ENCODE peak calls at places on chromosomes 5 and 9, in five cellular contexts. O is effector CD4-positive, alpha-beta T cell; Q is bronchial epithelial cell; K is natural killer cell; B is ELR. H is an unnamed sample.
A peak's percentile ranks its signal among the peaks of the same experiment; 100 is the strongest.

GRCh38 chr9:83396813-83397212 is 141.4 kb downstream of the FRMD3 start:
- DNase-seq in O (no peak), Q (no peak), K (no peak), B (no peak), H (no peak)

GRCh38 chr5:124057161-124057814 is 545.3 kb downstream of the CSNK1G3 start:
- DNase-seq in O (no peak), Q (peak; percentile 41), K (no peak), B (no peak), H (peak; percentile 59)

GRCh38 chr9:124260769-124261603 is 3.2 kb downstream of the NEK6 start:
- DNase-seq in O (no peak), Q (peak; percentile 72), K (no peak), B (peak; percentile 76), H (no peak)

GRCh38 chr9:121887553-121888437 is 205.3 kb downstream of the TTLL11 start:
- DNase-seq in O (no peak), Q (no peak), K (no peak), B (peak; percentile 81), H (no peak)

GRCh38 chr5:73631500-73631899 is 5.5 kb downstream of the ARHGEF28 start:
- DNase-seq in O (no peak), Q (no peak), K (no peak), B (no peak), H (no peak)

GRCh38 chr5:140926903-140927573 is 939 bp downstream of the PCDHAC1 start:
- DNase-seq in O (no peak), Q (peak; percentile 10), K (no peak), B (no peak), H (no peak)

GRCh38 chr9:82273121-82273520 is 284.5 kb downstream of the SPATA31D1 start:
- DNase-seq in O (no peak), Q (peak; percentile 36), K (no peak), B (peak; percentile 23), H (no peak)

GRCh38 chr5:159099049-159099760 is 511 bp downstream of the EBF1 start:
- DNase-seq in O (peak; percentile 20), Q (peak; percentile 11), K (no peak), B (peak; percentile 65), H (peak; percentile 65)

GRCh38 chr5:1318659-1319251 is 23.9 kb upstream of the TERT start:
- DNase-seq in O (no peak), Q (no peak), K (peak; percentile 13), B (no peak), H (no peak)

GRCh38 chr5:141477169-141477568 is 1.4 kb downstream of the PCDHGC3 start:
- DNase-seq in O (no peak), Q (no peak), K (no peak), B (no peak), H (no peak)

GRCh38 chr5:157505496-157505895 is 45.5 kb downstream of the NIPAL4 start:
- DNase-seq in O (no peak), Q (no peak), K (no peak), B (no peak), H (no peak)

GRCh38 chr5:92421937-92422336 is 1038.8 kb upstream of the ARRDC3 start:
- DNase-seq in O (no peak), Q (no peak), K (no peak), B (peak; percentile 31), H (no peak)

GRCh38 chr5:126020770-126021169 is 402.4 kb upstream of the GRAMD2B start:
- DNase-seq in O (no peak), Q (no peak), K (no peak), B (no peak), H (no peak)

GRCh38 chr9:114097613-114098020 is 1.5 kb downstream of the KIF12 start:
- DNase-seq in O (no peak), Q (peak; percentile 25), K (no peak), B (peak; percentile 27), H (no peak)

GRCh38 chr5:59356813-59357381 is 536.6 kb downstream of the PDE4D start:
- DNase-seq in O (no peak), Q (no peak), K (peak; percentile 52), B (no peak), H (no peak)

GRCh38 chr9:136017813-136018190 is 56.6 kb upstream of the UBAC1 start:
- DNase-seq in O (no peak), Q (no peak), K (no peak), B (no peak), H (no peak)

GRCh38 chr5:219492-219891 is 1.4 kb downstream of the SDHA start:
- DNase-seq in O (peak; percentile 11), Q (peak; percentile 47), K (peak; percentile 47), B (peak; percentile 63), H (peak; percentile 25)

GRCh38 chr9:134863306-134863902 is 17.2 kb upstream of the FCN2 start:
- DNase-seq in O (no peak), Q (no peak), K (no peak), B (no peak), H (no peak)

GRCh38 chr9:124449381-124450151 is 685 bp upstream of the ADGRD2 start:
- DNase-seq in O (no peak), Q (peak; percentile 76), K (no peak), B (no peak), H (no peak)

GRCh38 chr9:107751522-107752235 is 262.1 kb upstream of the KLF4 start:
- DNase-seq in O (no peak), Q (peak; percentile 63), K (no peak), B (peak; percentile 84), H (no peak)

GRCh38 chr9:97640290-97640689 is 6.7 kb downstream of the NCBP1 start:
- DNase-seq in O (no peak), Q (no peak), K (no peak), B (no peak), H (no peak)

GRCh38 chr9:96338299-96338698 is 36.3 kb upstream of the HSD17B3 start:
- DNase-seq in O (no peak), Q (no peak), K (no peak), B (no peak), H (no peak)

GRCh38 chr5:97043511-97043910 is 98.9 kb downstream of the LIX1 start:
- DNase-seq in O (no peak), Q (no peak), K (no peak), B (no peak), H (no peak)

GRCh38 chr9:70407081-70407503 is 7.4 kb downstream of the KLF9 start:
- DNase-seq in O (no peak), Q (peak; percentile 74), K (no peak), B (peak; percentile 93), H (no peak)

GRCh38 chr9:132214027-132214622 is 52.3 kb downstream of the NTNG2 start:
- DNase-seq in O (no peak), Q (peak; percentile 83), K (no peak), B (peak; percentile 89), H (no peak)

GRCh38 chr5:111999286-111999685 is 242.3 kb upstream of the NREP start:
- DNase-seq in O (no peak), Q (no peak), K (no peak), B (peak; percentile 85), H (no peak)

GRCh38 chr9:76219555-76220151 is 174.6 kb downstream of the RFK start:
- DNase-seq in O (no peak), Q (no peak), K (no peak), B (no peak), H (no peak)

GRCh38 chr5:155960177-155960576 is 366.8 kb upstream of the SGCD start:
- DNase-seq in O (no peak), Q (no peak), K (no peak), B (no peak), H (no peak)

GRCh38 chr5:118937393-118938061 is 50.8 kb downstream of the DTWD2 start:
- DNase-seq in O (no peak), Q (no peak), K (no peak), B (no peak), H (no peak)

GRCh38 chr5:172688735-172689572 is 47.9 kb downstream of the NEURL1B start:
- DNase-seq in O (no peak), Q (peak; percentile 51), K (no peak), B (no peak), H (no peak)

GRCh38 chr5:60794691-60795090 is 49.4 kb downstream of the ELOVL7 start:
- DNase-seq in O (no peak), Q (no peak), K (no peak), B (peak; percentile 2), H (no peak)

GRCh38 chr9:124697326-124698200 is 73.5 kb downstream of the NR6A1 start:
- DNase-seq in O (no peak), Q (peak; percentile 67), K (no peak), B (peak; percentile 77), H (no peak)

GRCh38 chr5:139667730-139668063 is 19.5 kb downstream of the CXXC5 start:
- DNase-seq in O (no peak), Q (no peak), K (no peak), B (peak; percentile 59), H (no peak)

GRCh38 chr5:95712347-95712958 is 18.7 kb upstream of the RHOBTB3 start:
- DNase-seq in O (no peak), Q (peak; percentile 97), K (no peak), B (peak; percentile 99), H (no peak)

GRCh38 chr9:129146441-129146933 is 31.6 kb downstream of the IER5L start:
- DNase-seq in O (no peak), Q (no peak), K (no peak), B (no peak), H (no peak)

GRCh38 chr5:72328172-72328571 is 8.0 kb downstream of the PTCD2 start:
- DNase-seq in O (no peak), Q (no peak), K (no peak), B (no peak), H (no peak)

GRCh38 chr9:114371986-114372917 is 15.5 kb downstream of the AKNA start:
- DNase-seq in O (peak; percentile 35), Q (no peak), K (no peak), B (peak; percentile 78), H (no peak)

H was measured in activated B cell treated with CpG ODN at 0.5 μM for 24 hours.